ENCODE peak calls at places on chromosomes 1 and 21, in nine cellular contexts. L, J, H, U, I, X, C, S and P are unnamed samples.
A peak's percentile ranks its signal among the peaks of the same experiment; 100 is the strongest.

GRCh38 chr1:215282557-215282956 is 200.0 kb downstream of the KCNK2 start:
- DNase-seq in U (no peak), X (no peak), L (no peak), H (no peak), S (no peak), C (no peak), I (no peak), J (no peak), P (no peak)

GRCh38 chr1:162726539-162726938 is 64.0 kb upstream of the HSD17B7 start:
- DNase-seq in I (no peak), H (no peak), S (peak; percentile 7), L (no peak), X (no peak), J (no peak), U (no peak), C (no peak), P (peak; percentile 3)

GRCh38 chr1:62904537-62904936 is 120.6 kb downstream of the ATG4C start:
- DNase-seq in X (no peak), L (no peak), C (no peak), U (no peak), I (no peak), S (no peak), H (no peak), J (no peak), P (no peak)

GRCh38 chr1:47785561-47786271 is 211.5 kb downstream of the TRABD2B start:
- DNase-seq in I (no peak), U (no peak), J (no peak), C (no peak), S (peak; percentile 67), L (peak; percentile 30), X (peak; percentile 8), H (no peak), P (no peak)

GRCh38 chr1:193569696-193570269 is 383.4 kb upstream of the B3GALT2 start:
- DNase-seq in X (no peak), L (no peak), H (no peak), J (no peak), U (no peak), C (no peak), S (no peak), I (no peak), P (no peak)

GRCh38 chr1:94648225-94649007 is 106.9 kb upstream of the F3 start:
- DNase-seq in U (no peak), S (no peak), H (peak; percentile 85), X (no peak), C (peak; percentile 79), J (peak; percentile 94), I (peak; percentile 54), L (peak; percentile 32), P (no peak)

GRCh38 chr1:183139281-183139942 is 46.7 kb upstream of the LAMC2 start:
- DNase-seq in I (no peak), U (no peak), L (no peak), C (no peak), X (peak; percentile 40), H (no peak), J (no peak), S (no peak), P (no peak)

GRCh38 chr21:35697321-35697808 is 363.0 kb downstream of the SETD4 start:
- DNase-seq in X (no peak), U (peak; percentile 33), L (peak; percentile 78), S (no peak), J (no peak), H (no peak), I (peak; percentile 75), C (peak; percentile 77), P (peak; percentile 9)

GRCh38 chr1:62052946-62053345 is 141.7 kb upstream of the L1TD1 start:
- DNase-seq in C (no peak), X (no peak), J (no peak), I (no peak), S (no peak), U (no peak), H (no peak), L (no peak), P (no peak)

GRCh38 chr1:2946291-2946690 is 75.0 kb upstream of the ACTRT2 start:
- DNase-seq in I (no peak), U (peak; percentile 6), S (no peak), H (no peak), C (no peak), L (no peak), J (no peak), X (peak; percentile 8), P (no peak)

GRCh38 chr1:2949966-2950925 is 71.0 kb upstream of the ACTRT2 start:
- DNase-seq in H (no peak), C (no peak), U (peak; percentile 4), S (no peak), L (no peak), J (no peak), I (no peak), X (no peak), P (no peak)

GRCh38 chr1:2948751-2949680 is 72.3 kb upstream of the ACTRT2 start:
- DNase-seq in I (peak; percentile 30), L (no peak), C (no peak), H (no peak), X (no peak), U (peak; percentile 7), S (no peak), J (no peak), P (no peak)

GRCh38 chr1:2946999-2947650 is 74.1 kb upstream of the ACTRT2 start:
- DNase-seq in L (no peak), C (no peak), J (no peak), H (no peak), I (peak; percentile 38), U (peak; percentile 14), X (no peak), S (no peak), P (no peak)

DNA sequence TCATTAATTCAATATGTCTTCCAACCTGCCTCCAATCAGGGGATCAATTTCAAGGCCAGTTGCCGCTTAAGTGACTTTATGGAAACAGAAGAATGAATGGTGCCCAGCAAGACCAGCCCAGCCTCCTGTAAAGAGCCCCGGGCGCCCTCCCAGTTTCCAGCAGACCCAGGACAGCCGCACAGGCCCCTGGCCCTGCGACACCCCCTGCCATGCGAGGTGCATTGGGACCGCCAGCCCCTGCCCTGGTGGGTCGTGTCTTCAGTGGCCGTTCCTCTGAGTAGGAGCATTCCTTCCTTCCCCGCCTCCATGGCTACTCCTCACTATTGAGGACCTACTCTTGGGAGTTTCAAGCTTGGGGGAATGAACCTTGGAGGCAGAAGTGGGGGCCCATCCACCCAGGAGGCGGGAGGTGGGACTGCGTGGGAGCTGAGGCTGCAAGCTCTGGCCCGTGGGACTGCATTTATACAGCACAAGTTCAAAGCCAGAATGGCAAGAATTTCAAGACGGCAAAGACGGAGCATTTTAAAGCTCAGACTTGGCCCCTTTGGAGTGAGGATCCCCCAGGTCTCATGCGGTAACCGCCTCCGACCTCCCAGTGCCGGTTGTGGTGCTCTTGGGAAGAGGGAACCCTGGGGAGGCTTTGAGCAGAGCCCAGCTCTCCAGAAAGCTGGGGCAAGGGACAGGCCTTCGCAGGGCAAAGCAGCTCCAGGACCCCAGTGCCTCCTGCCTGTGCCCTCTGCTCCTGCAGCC is 73.1 kb upstream of the ACTRT2 start:
- DNase-seq in L (no peak), U (peak; percentile 5), J (no peak), H (no peak), C (no peak), S (no peak), I (peak; percentile 35), X (no peak), P (no peak)
- H3K9me3 ChIP-seq in L (no peaks in the 10 kb centered on the region), U (no peaks in the 10 kb centered on the region), J (no peaks in the 10 kb centered on the region), H (no peaks in the 10 kb centered on the region), C (no peaks in the 10 kb centered on the region), S (peaks cover 4% of the 10 kb centered on the region), I (peaks cover 3% of the 10 kb centered on the region), X (no peaks in the 10 kb centered on the region), P (no peaks in the 10 kb centered on the region)

GRCh38 chr1:66386712-66387111 is 147.2 kb upstream of the SGIP1 start:
- DNase-seq in C (no peak), H (no peak), X (no peak), S (no peak), J (no peak), I (no peak), U (no peak), L (no peak), P (no peak)
- H3K9me3 ChIP-seq in C (no peaks in the 10 kb centered on the region), H (no peaks in the 10 kb centered on the region), X (peaks cover 20% of the 10 kb centered on the region), S (peaks cover 5% of the 10 kb centered on the region), J (no peaks in the 10 kb centered on the region), I (peaks cover 9% of the 10 kb centered on the region), U (peaks cover 5% of the 10 kb centered on the region), L (peaks cover 14% of the 10 kb centered on the region), P (peaks cover 6% of the 10 kb centered on the region)

DNA sequence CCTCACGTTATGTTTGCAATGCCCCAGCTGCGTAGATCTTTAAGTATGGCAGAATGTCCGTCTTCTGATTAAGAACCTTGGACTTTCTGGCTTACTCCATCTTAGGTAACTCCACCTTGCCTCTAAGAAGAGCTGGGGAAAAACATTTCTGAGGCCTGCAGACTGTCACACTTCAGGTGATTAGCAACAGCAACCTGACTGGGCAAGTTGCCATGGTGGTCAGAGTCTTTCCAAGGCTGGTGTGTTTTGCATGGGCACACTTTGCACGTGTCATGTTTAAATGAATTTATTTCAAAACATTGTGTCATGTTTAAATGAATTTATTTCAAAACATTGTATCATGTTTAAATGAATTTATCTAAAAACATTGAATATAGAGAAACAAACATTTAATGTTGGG is 811 bp downstream of the KPRP start:
- DNase-seq in L (no peak), H (no peak), I (no peak), C (no peak), J (no peak), X (no peak), U (no peak), S (no peak), P (no peak)
- H3K9me3 ChIP-seq in L (no peaks in the 10 kb centered on the region), H (no peaks in the 10 kb centered on the region), I (no peaks in the 10 kb centered on the region), C (no peaks in the 10 kb centered on the region), J (no peaks in the 10 kb centered on the region), X (no peaks in the 10 kb centered on the region), U (no peaks in the 10 kb centered on the region), S (peaks cover 24% of the 10 kb centered on the region), P (no peaks in the 10 kb centered on the region)

GRCh38 chr21:34147835-34148804 is 74.7 kb downstream of the MRPS6 start:
- DNase-seq in H (no peak), U (no peak), C (no peak), J (no peak), S (no peak), L (no peak), I (no peak), X (no peak), P (no peak)

GRCh38 chr21:34144224-34144623 is 70.8 kb downstream of the MRPS6 start:
- DNase-seq in U (no peak), C (no peak), S (no peak), X (no peak), L (no peak), H (no peak), I (no peak), J (no peak), P (no peak)

GRCh38 chr21:34148826-34149558 is 75.6 kb downstream of the MRPS6 start:
- DNase-seq in I (no peak), L (no peak), C (no peak), J (no peak), U (no peak), H (no peak), S (peak; percentile 30), X (no peak), P (no peak)

GRCh38 chr21:34141373-34141772 is 68.0 kb downstream of the MRPS6 start:
- DNase-seq in X (no peak), J (no peak), S (no peak), H (no peak), L (no peak), C (no peak), U (no peak), I (no peak), P (no peak)

DNA sequence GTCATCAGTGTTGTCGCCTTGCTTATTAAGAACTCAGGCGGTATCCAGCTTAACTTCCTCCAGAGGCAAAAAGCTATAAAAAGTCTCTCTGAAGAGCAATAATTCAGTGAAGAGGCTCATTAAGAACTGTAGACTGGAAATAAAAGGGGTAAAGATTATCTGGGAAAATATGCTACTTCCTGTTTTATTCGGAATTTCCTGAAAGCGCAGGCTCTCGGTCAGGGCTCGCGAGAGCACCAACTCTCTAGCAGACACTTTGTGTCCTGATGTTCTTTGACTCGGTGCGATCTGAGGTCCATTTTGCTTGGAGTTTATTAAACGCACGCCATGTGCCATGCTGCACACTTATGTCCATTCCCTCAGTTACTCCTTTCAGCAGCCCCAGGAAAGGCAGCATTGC is 70.4 kb downstream of the MRPS6 start:
- DNase-seq in U (no peak), I (no peak), L (no peak), X (no peak), J (no peak), H (no peak), S (no peak), C (no peak), P (no peak)
- H3K9me3 ChIP-seq in U (peaks cover 6% of the 10 kb centered on the region), I (no peaks in the 10 kb centered on the region), L (no peaks in the 10 kb centered on the region), X (no peaks in the 10 kb centered on the region), J (no peaks in the 10 kb centered on the region), H (no peaks in the 10 kb centered on the region), S (no peaks in the 10 kb centered on the region), C (no peaks in the 10 kb centered on the region), P (no peaks in the 10 kb centered on the region)